ENCODE peak calls at places on chromosomes 6 and 20, in five cellular contexts. One of them, this sample, is unnamed.
A peak's percentile ranks its signal among the peaks of the same experiment; 100 is the strongest.

GRCh38 chr6:48476257-48476656 is 365.3 kb upstream of the PTCHD4 start:
- DNase-seq in CD8-positive, alpha-beta memory T cell: no peak
- DNase-seq in right lobe of liver: no peak
- DNase-seq in kidney: no peak
- DNase-seq in left ventricle myocardium inferior: no peak
- DNase-seq in this sample: no peak

GRCh38 chr20:47713941-47714450 is 71.3 kb downstream of the SULF2 start:
- DNase-seq in CD8-positive, alpha-beta memory T cell: no peak
- DNase-seq in right lobe of liver: peak; percentile 75
- DNase-seq in kidney: peak; percentile 85
- DNase-seq in left ventricle myocardium inferior: peak; percentile 34
- DNase-seq in this sample: no peak

GRCh38 chr6:117191448-117191847 is 73.9 kb upstream of the VGLL2 start:
- DNase-seq in CD8-positive, alpha-beta memory T cell: no peak
- DNase-seq in right lobe of liver: no peak
- DNase-seq in kidney: no peak
- DNase-seq in left ventricle myocardium inferior: no peak
- DNase-seq in this sample: no peak

GRCh38 chr6:68572525-68572924 is 62.6 kb upstream of the ADGRB3 start:
- DNase-seq in CD8-positive, alpha-beta memory T cell: no peak
- DNase-seq in right lobe of liver: no peak
- DNase-seq in kidney: no peak
- DNase-seq in left ventricle myocardium inferior: no peak
- DNase-seq in this sample: no peak

GRCh38 chr6:20577280-20577679 is 43.0 kb downstream of the CDKAL1 start:
- DNase-seq in CD8-positive, alpha-beta memory T cell: no peak
- DNase-seq in right lobe of liver: no peak
- DNase-seq in kidney: no peak
- DNase-seq in left ventricle myocardium inferior: no peak
- DNase-seq in this sample: no peak

GRCh38 chr20:56924316-56924975 is 295.3 kb downstream of the TFAP2C start:
- DNase-seq in CD8-positive, alpha-beta memory T cell: no peak
- DNase-seq in right lobe of liver: no peak
- DNase-seq in kidney: no peak
- DNase-seq in left ventricle myocardium inferior: no peak
- DNase-seq in this sample: no peak

GRCh38 chr6:164928366-164929154 is 380.8 kb downstream of the C6orf118 start:
- DNase-seq in CD8-positive, alpha-beta memory T cell: no peak
- DNase-seq in right lobe of liver: no peak
- DNase-seq in kidney: no peak
- DNase-seq in left ventricle myocardium inferior: no peak
- DNase-seq in this sample: no peak

GRCh38 chr6:137820425-137820824 is 46.6 kb upstream of the TNFAIP3 start:
- DNase-seq in CD8-positive, alpha-beta memory T cell: no peak
- DNase-seq in right lobe of liver: no peak
- DNase-seq in kidney: no peak
- DNase-seq in left ventricle myocardium inferior: no peak
- DNase-seq in this sample: no peak

GRCh38 chr6:6246539-6246938 is 73.9 kb downstream of the F13A1 start:
- DNase-seq in CD8-positive, alpha-beta memory T cell: no peak
- DNase-seq in right lobe of liver: no peak
- DNase-seq in kidney: no peak
- DNase-seq in left ventricle myocardium inferior: no peak
- DNase-seq in this sample: no peak

GRCh38 chr6:170597278-170597677 is 12.8 kb upstream of the PDCD2 start:
- DNase-seq in CD8-positive, alpha-beta memory T cell: no peak
- DNase-seq in right lobe of liver: no peak
- DNase-seq in kidney: no peak
- DNase-seq in left ventricle myocardium inferior: no peak
- DNase-seq in this sample: no peak

GRCh38 chr6:139124887-139125672 is 9.8 kb upstream of the HECA start:
- DNase-seq in CD8-positive, alpha-beta memory T cell: peak; percentile 65
- DNase-seq in right lobe of liver: peak; percentile 43
- DNase-seq in kidney: peak; percentile 68
- DNase-seq in left ventricle myocardium inferior: peak; percentile 42
- DNase-seq in this sample: peak; percentile 65

GRCh38 chr6:133697666-133698065 is 191.2 kb upstream of the TCF21 start:
- DNase-seq in CD8-positive, alpha-beta memory T cell: no peak
- DNase-seq in right lobe of liver: no peak
- DNase-seq in kidney: no peak
- DNase-seq in left ventricle myocardium inferior: no peak
- DNase-seq in this sample: no peak

GRCh38 chr20:23050847-23051627 is 1.6 kb upstream of the THBD start:
- DNase-seq in CD8-positive, alpha-beta memory T cell: no peak
- DNase-seq in right lobe of liver: peak; percentile 68
- DNase-seq in kidney: peak; percentile 90
- DNase-seq in left ventricle myocardium inferior: peak; percentile 87
- DNase-seq in this sample: no peak

GRCh38 chr20:4280731-4281130 is 265.4 kb upstream of the RNF24 start:
- DNase-seq in CD8-positive, alpha-beta memory T cell: no peak
- DNase-seq in right lobe of liver: no peak
- DNase-seq in kidney: no peak
- DNase-seq in left ventricle myocardium inferior: no peak
- DNase-seq in this sample: no peak

GRCh38 chr20:64216036-64216435 is 39.5 kb upstream of the PCMTD2 start:
- DNase-seq in CD8-positive, alpha-beta memory T cell: no peak
- DNase-seq in right lobe of liver: no peak
- DNase-seq in kidney: no peak
- DNase-seq in left ventricle myocardium inferior: no peak
- DNase-seq in this sample: no peak

GRCh38 chr6:104548297-104548696 is 311.4 kb downstream of the HACE1 start:
- DNase-seq in CD8-positive, alpha-beta memory T cell: no peak
- DNase-seq in right lobe of liver: no peak
- DNase-seq in kidney: no peak
- DNase-seq in left ventricle myocardium inferior: no peak
- DNase-seq in this sample: no peak

GRCh38 chr20:41387433-41387832 is 20.8 kb upstream of the EMILIN3 start:
- DNase-seq in CD8-positive, alpha-beta memory T cell: no peak
- DNase-seq in right lobe of liver: no peak
- DNase-seq in kidney: no peak
- DNase-seq in left ventricle myocardium inferior: no peak
- DNase-seq in this sample: no peak

GRCh38 chr6:14317616-14318015 is 200.0 kb downstream of the CD83 start:
- DNase-seq in CD8-positive, alpha-beta memory T cell: no peak
- DNase-seq in right lobe of liver: no peak
- DNase-seq in kidney: no peak
- DNase-seq in left ventricle myocardium inferior: no peak
- DNase-seq in this sample: no peak

GRCh38 chr6:11592289-11592906 is 54.8 kb downstream of the TMEM170B start:
- DNase-seq in CD8-positive, alpha-beta memory T cell: no peak
- DNase-seq in right lobe of liver: peak; percentile 54
- DNase-seq in kidney: no peak
- DNase-seq in left ventricle myocardium inferior: no peak
- DNase-seq in this sample: no peak

GRCh38 chr6:36668601-36669390 is 9.7 kb upstream of the CDKN1A start:
- DNase-seq in CD8-positive, alpha-beta memory T cell: no peak
- DNase-seq in right lobe of liver: no peak
- DNase-seq in kidney: no peak
- DNase-seq in left ventricle myocardium inferior: no peak
- DNase-seq in this sample: no peak

GRCh38 chr6:7143161-7143974 is 35.6 kb downstream of the RREB1 start:
- DNase-seq in CD8-positive, alpha-beta memory T cell: no peak
- DNase-seq in right lobe of liver: no peak
- DNase-seq in kidney: no peak
- DNase-seq in left ventricle myocardium inferior: no peak
- DNase-seq in this sample: no peak

GRCh38 chr6:162372092-162372491 is 355.5 kb downstream of the PRKN start:
- DNase-seq in CD8-positive, alpha-beta memory T cell: no peak
- DNase-seq in right lobe of liver: no peak
- DNase-seq in kidney: no peak
- DNase-seq in left ventricle myocardium inferior: no peak
- DNase-seq in this sample: no peak

GRCh38 chr6:169963581-169964297 is 212.3 kb downstream of the ERMARD start:
- DNase-seq in CD8-positive, alpha-beta memory T cell: no peak
- DNase-seq in right lobe of liver: no peak
- DNase-seq in kidney: peak; percentile 44
- DNase-seq in left ventricle myocardium inferior: no peak
- DNase-seq in this sample: no peak

GRCh38 chr20:17761612-17762011 is 61.8 kb downstream of the BANF2 start:
- DNase-seq in CD8-positive, alpha-beta memory T cell: no peak
- DNase-seq in right lobe of liver: no peak
- DNase-seq in kidney: no peak
- DNase-seq in left ventricle myocardium inferior: no peak
- DNase-seq in this sample: no peak

GRCh38 chr6:43262000-43262779 is 18.9 kb downstream of the TTBK1 start:
- DNase-seq in CD8-positive, alpha-beta memory T cell: no peak
- DNase-seq in right lobe of liver: no peak
- DNase-seq in kidney: no peak
- DNase-seq in left ventricle myocardium inferior: no peak
- DNase-seq in this sample: no peak

GRCh38 chr20:859661-860294 is 26.3 kb downstream of the FAM110A start:
- DNase-seq in CD8-positive, alpha-beta memory T cell: no peak
- DNase-seq in right lobe of liver: no peak
- DNase-seq in kidney: no peak
- DNase-seq in left ventricle myocardium inferior: no peak
- DNase-seq in this sample: no peak

GRCh38 chr20:54343073-54343472 is 132.3 kb upstream of the DOK5 start:
- DNase-seq in CD8-positive, alpha-beta memory T cell: no peak
- DNase-seq in right lobe of liver: no peak
- DNase-seq in kidney: no peak
- DNase-seq in left ventricle myocardium inferior: no peak
- DNase-seq in this sample: no peak

DNA sequence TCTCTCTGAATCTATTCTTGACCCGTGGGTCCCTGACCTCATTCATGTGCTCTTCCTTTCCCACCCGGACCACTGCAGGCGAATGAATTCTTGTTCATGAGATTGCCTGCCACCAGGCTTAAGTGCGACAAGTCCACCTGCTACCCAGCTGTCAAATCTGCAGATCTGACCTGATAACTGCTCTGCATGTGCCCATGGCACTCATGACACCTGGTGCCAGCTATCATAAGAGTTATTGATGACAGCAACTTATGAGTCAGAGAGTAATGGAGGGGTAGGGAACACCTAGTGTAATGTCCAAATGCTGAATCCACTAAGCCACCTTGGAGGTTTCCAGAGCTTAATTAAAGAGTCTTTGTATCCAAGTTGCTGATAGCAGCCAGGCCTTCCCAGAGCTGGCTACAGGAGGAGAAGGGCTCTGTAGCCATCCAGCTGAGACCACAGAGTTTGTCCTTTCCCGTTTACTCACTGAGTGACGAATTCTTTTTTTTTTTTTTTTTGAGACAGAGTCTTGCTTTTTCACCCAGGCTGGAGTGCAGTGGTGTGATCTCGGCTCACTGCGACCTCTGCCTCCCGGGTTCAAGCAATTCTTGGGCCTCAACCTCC is 17.4 kb downstream of the SHLD1 start:
- DNase-seq in CD8-positive, alpha-beta memory T cell: no peak
- DNase-seq in right lobe of liver: no peak
- DNase-seq in kidney: no peak
- DNase-seq in left ventricle myocardium inferior: no peak
- DNase-seq in this sample: no peak
- H3K4me1 ChIP-seq in CD8-positive, alpha-beta memory T cell: no peaks in the 10 kb centered on the region
- H3K4me1 ChIP-seq in right lobe of liver: no peaks in the 10 kb centered on the region
- H3K4me1 ChIP-seq in kidney: no peaks in the 10 kb centered on the region
- H3K4me1 ChIP-seq in left ventricle myocardium inferior: peaks cover 9% of the 10 kb centered on the region
- H3K4me1 ChIP-seq in this sample: no peaks in the 10 kb centered on the region

GRCh38 chr6:165988306-165988756 is 179.3 kb downstream of the TBXT start:
- DNase-seq in CD8-positive, alpha-beta memory T cell: no peak
- DNase-seq in right lobe of liver: no peak
- DNase-seq in kidney: peak; percentile 78
- DNase-seq in left ventricle myocardium inferior: no peak
- DNase-seq in this sample: no peak

GRCh38 chr6:165988757-165989456 is 178.7 kb downstream of the TBXT start:
- DNase-seq in CD8-positive, alpha-beta memory T cell: no peak
- DNase-seq in right lobe of liver: no peak
- DNase-seq in kidney: peak; percentile 73
- DNase-seq in left ventricle myocardium inferior: no peak
- DNase-seq in this sample: no peak

GRCh38 chr6:165991341-165991740 is 176.3 kb downstream of the TBXT start:
- DNase-seq in CD8-positive, alpha-beta memory T cell: no peak
- DNase-seq in right lobe of liver: no peak
- DNase-seq in kidney: no peak
- DNase-seq in left ventricle myocardium inferior: no peak
- DNase-seq in this sample: no peak

GRCh38 chr6:165987483-165988305 is 180.0 kb downstream of the TBXT start:
- DNase-seq in CD8-positive, alpha-beta memory T cell: no peak
- DNase-seq in right lobe of liver: no peak
- DNase-seq in kidney: peak; percentile 91
- DNase-seq in left ventricle myocardium inferior: peak; percentile 87
- DNase-seq in this sample: no peak

GRCh38 chr6:165990216-165990615 is 177.4 kb downstream of the TBXT start:
- DNase-seq in CD8-positive, alpha-beta memory T cell: no peak
- DNase-seq in right lobe of liver: no peak
- DNase-seq in kidney: no peak
- DNase-seq in left ventricle myocardium inferior: no peak
- DNase-seq in this sample: no peak
- H3K4me1 ChIP-seq in CD8-positive, alpha-beta memory T cell: no peaks in the 10 kb centered on the region
- H3K4me1 ChIP-seq in right lobe of liver: no peaks in the 10 kb centered on the region
- H3K4me1 ChIP-seq in kidney: no peaks in the 10 kb centered on the region
- H3K4me1 ChIP-seq in left ventricle myocardium inferior: peaks cover 29% of the 10 kb centered on the region
- H3K4me1 ChIP-seq in this sample: no peaks in the 10 kb centered on the region

DNA sequence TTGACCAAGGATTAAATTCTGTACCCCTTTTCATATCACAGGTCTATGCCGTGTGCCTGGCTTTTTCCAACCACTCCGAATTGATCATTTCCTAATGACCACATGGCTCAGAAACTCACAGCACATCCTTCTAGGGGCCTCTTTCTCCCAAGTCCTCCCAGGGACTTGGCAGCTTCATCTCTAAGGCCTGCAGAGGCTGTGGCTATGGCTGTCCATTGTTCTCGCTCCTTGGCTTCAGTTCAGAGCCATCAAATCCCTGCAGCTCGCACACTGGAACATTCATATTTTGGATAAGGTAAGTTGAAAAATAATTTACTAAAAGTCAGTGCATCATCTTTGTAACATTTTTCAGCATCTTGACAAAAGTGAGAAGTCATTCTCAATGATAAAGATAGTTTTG is 497.2 kb upstream of the CDH4 start:
- DNase-seq in CD8-positive, alpha-beta memory T cell: no peak
- DNase-seq in right lobe of liver: no peak
- DNase-seq in kidney: no peak
- DNase-seq in left ventricle myocardium inferior: no peak
- DNase-seq in this sample: no peak
- H3K4me1 ChIP-seq in CD8-positive, alpha-beta memory T cell: no peaks in the 10 kb centered on the region
- H3K4me1 ChIP-seq in right lobe of liver: no peaks in the 10 kb centered on the region
- H3K4me1 ChIP-seq in kidney: no peaks in the 10 kb centered on the region
- H3K4me1 ChIP-seq in left ventricle myocardium inferior: no peaks in the 10 kb centered on the region
- H3K4me1 ChIP-seq in this sample: no peaks in the 10 kb centered on the region

DNA sequence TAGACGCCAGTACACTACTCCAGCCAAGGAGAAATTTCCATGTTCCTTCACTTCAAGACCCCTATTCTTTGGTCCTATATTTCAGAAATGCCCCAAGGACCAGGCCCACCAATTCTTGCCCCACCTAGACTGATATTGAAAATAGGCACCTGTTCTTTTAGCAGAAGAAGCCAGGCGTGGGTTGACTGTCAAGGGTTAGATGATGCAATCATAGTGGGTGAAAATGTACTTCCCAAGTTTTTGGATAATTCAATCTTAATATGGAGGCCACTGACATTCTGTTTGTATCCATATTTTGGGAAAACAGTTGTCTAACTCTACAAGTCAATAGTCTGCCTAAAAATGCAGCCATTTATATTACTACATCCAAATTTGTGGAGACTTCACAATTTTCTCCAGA is 21.0 kb upstream of the SNAP91 start:
- DNase-seq in CD8-positive, alpha-beta memory T cell: no peak
- DNase-seq in right lobe of liver: no peak
- DNase-seq in kidney: no peak
- DNase-seq in left ventricle myocardium inferior: no peak
- DNase-seq in this sample: no peak
- H3K4me1 ChIP-seq in CD8-positive, alpha-beta memory T cell: no peaks in the 10 kb centered on the region
- H3K4me1 ChIP-seq in right lobe of liver: no peaks in the 10 kb centered on the region
- H3K4me1 ChIP-seq in kidney: no peaks in the 10 kb centered on the region
- H3K4me1 ChIP-seq in left ventricle myocardium inferior: no peaks in the 10 kb centered on the region
- H3K4me1 ChIP-seq in this sample: no peaks in the 10 kb centered on the region

This sample was measured in effector memory CD4-positive, alpha-beta T cell.